ENCODE peak calls at places on chromosomes 2 and 18, in five cellular contexts. X, F, M, V and A are unnamed samples.

GRCh38 chr2:236661064-236661761 is 91.6 kb downstream of the ACKR3 start:
- DNase-seq in X (no peak), F (peak), M (peak), V (peak), A (peak)

GRCh38 chr2:145108385-145108784 is 588.5 kb upstream of the ZEB2 start:
- DNase-seq in X (no peak), F (no peak), M (no peak), V (no peak), A (peak)

GRCh38 chr18:13530215-13530878 is 196.0 kb downstream of the FAM210A start:
- DNase-seq in X (peak), F (no peak), M (no peak), V (no peak), A (no peak)

GRCh38 chr18:58691256-58691655 is 20.0 kb downstream of the MALT1 start:
- DNase-seq in X (peak), F (peak), M (no peak), V (no peak), A (peak)

GRCh38 chr2:219706823-219707281 is 79.4 kb downstream of the SLC4A3 start:
- DNase-seq in X (no peak), F (peak), M (peak), V (peak), A (no peak)

GRCh38 chr18:57982372-57983021 is 61.5 kb upstream of the NEDD4L start:
- DNase-seq in X (no peak), F (no peak), M (no peak), V (no peak), A (no peak)

GRCh38 chr2:207768891-207769596 is 662 bp downstream of the FZD5 start:
- DNase-seq in X (peak), F (peak), M (no peak), V (peak), A (no peak)

GRCh38 chr2:160210599-160211138 is 10.6 kb upstream of the ITGB6 start:
- DNase-seq in X (peak), F (peak), M (peak), V (peak), A (peak)

GRCh38 chr2:128611421-128612320 is 293.0 kb upstream of the HS6ST1 start:
- DNase-seq in X (no peak), F (no peak), M (no peak), V (no peak), A (no peak)
- H3K4me3 ChIP-seq in X (no peak), F (no peak), M (no peak), V (no peak), A (no peak)

DNA sequence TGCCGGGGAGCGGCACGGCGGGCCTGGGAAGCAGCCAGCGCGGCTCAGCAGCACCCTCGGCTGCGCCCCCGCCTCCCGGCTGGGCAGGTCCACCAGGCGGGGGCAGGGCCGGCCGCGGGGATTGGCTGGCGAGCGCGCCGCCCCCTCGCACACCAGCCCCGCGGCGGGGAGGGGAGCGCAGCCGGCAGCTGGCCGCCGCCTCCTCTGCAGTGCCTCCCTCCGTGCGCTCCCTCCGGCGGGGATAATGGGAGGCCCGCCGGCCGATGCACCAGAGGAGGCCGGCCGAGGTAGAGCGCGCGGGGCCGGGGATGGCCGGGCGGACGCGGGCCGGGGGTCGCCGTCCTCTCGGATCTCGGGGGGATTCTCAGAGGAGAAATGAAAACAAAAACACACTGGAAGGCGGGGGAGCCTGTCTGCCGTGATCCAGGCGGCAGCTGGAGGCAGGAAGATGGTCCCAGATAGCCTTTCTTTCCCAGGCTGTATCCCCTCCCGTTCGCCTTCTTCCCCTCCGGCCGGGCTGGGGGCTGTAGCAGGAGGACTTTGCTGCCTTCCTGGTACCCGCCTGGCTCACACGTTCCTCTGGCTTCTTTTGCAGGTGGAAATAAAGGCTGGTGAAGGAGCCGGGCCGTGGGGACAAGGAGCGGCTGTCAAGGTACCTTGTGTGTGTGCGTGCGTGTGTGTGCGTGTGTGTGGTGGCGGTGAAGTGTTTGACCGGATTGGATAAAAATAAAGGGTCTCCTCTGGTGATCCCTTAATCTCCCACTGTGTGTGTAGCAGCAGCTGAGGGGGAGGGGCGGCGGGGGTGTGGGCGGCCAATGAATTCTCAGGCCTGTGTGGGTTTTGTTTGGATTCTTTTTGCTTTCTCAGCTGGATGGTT is 18.0 kb downstream of the TET3 start:
- DNase-seq in X (no peak), F (peak), M (peak), V (peak), A (peak)
- TF ChIP-seq CTCF in X (no peak), F (no peak), M (no peak), V (no peak), A (no peak)

DNA sequence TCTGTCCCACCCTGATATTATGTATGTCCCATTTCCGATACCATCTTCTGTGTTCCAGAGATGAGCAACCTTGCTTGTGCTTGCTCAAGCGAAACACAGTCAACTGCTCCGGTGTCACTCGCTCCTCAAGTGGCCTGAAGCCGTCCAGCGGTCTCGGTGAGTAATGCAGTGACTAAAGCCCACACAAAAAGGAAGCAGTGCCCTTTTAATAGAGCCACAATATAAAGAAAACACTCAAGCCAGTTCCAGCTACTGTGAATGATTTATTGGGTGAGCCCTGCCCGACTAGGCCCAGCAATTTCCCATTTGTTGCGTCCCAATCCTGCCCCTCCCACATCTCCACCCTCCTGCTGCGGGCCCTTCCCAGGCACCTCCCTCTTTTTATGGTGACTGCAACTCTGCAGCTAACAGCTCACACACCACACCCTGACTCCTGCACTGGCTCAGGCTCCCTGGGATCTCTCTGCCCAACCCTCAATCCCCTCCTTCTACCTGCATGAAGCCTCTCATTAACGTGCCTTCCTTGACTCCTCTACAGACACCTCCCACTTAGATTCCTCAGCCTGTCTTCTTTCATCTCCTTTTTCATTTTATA is 44.2 kb upstream of the DSC1 start:
- DNase-seq in X (peak), F (peak), M (peak), V (no peak), A (no peak)
- H3K4me3 ChIP-seq in X (peak), F (no peak), M (no peak), V (no peak), A (no peak)

DNA sequence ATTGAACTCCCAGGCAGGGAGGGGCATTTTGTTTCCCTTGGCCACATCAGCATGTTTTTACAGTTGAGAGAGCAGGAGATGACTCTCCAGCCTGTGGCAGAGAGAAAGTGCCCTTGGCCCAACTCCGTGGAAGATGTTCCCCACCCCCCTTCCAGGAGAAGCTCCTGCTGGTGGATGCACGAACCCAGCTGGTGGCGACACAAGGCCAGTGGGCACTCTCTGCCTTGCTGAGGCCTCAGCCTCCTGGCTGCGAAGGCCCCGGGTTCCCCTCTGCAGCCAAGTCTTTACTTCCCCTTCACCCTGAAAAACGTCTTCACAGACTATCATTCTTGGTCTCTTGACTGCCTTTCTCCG is 265.4 kb downstream of the ANAPC1 start:
- DNase-seq in X (peak), F (peak), M (no peak), V (no peak), A (peak)
- TF ChIP-seq CTCF in X (no peak), F (no peak), M (no peak), V (no peak), A (no peak)